ENCODE peak calls at places on chromosomes 4 and X, in ten cellular contexts. X is Karpas-422, T is Peyer's patch, U is A549, V is stomach, L is body of pancreas, J is hepatocyte, S is tibial artery, Q is tibial nerve, H is endothelial cell of umbilical vein. R is an unnamed sample.

GRCh38 chrX:1205681-1206611 is 6.5 kb downstream of the CRLF2 start:
- DNase-seq in X (peak), T (no peak), U (peak), V (no peak), L (peak), J (peak), S (no peak), Q (no peak), H (peak), R (no peak)

GRCh38 chr4:37803348-37803973 is 23.0 kb upstream of the PGM2 start:
- DNase-seq in X (peak), T (no peak), U (peak), V (no peak), L (no peak), J (peak), S (no peak), Q (no peak), H (peak), R (no peak)

GRCh38 chr4:105145913-105146285 is 777 bp upstream of the TET2 start:
- DNase-seq in X (peak), T (no peak), U (no peak), V (no peak), L (no peak), J (peak), S (peak), Q (no peak), H (peak), R (peak)

GRCh38 chr4:92255920-92256244 is 47.9 kb upstream of the GRID2 start:
- DNase-seq in X (no peak), T (no peak), U (no peak), V (no peak), L (no peak), J (no peak), S (no peak), Q (no peak), H (no peak), R (no peak)

GRCh38 chr4:22091351-22091731 is 142.8 kb upstream of the KCNIP4 start:
- DNase-seq in X (no peak), T (no peak), U (no peak), V (no peak), L (no peak), J (no peak), S (no peak), Q (no peak), H (no peak), R (no peak)

GRCh38 chr4:18593297-18594002 is 571.9 kb upstream of the LCORL start:
- DNase-seq in X (peak), T (no peak), U (peak), V (peak), L (peak), J (peak), S (peak), Q (peak), H (peak), R (no peak)

GRCh38 chrX:129980540-129981206 is 1.8 kb upstream of the BCORL1 start:
- DNase-seq in X (no peak), T (peak), U (peak), V (peak), L (peak), J (peak), S (peak), Q (peak), H (peak), R (peak)

GRCh38 chr4:10605056-10605455 is 79.5 kb downstream of the CLNK start:
- DNase-seq in X (no peak), T (no peak), U (no peak), V (no peak), L (no peak), J (no peak), S (no peak), Q (no peak), H (no peak), R (no peak)

GRCh38 chr4:4402966-4403365 is 16.1 kb downstream of the NSG1 start:
- DNase-seq in X (no peak), T (no peak), U (no peak), V (no peak), L (no peak), J (no peak), S (no peak), Q (no peak), H (no peak), R (no peak)

GRCh38 chr4:148444296-148445070 is 2.3 kb upstream of the NR3C2 start:
- DNase-seq in X (no peak), T (peak), U (no peak), V (peak), L (peak), J (peak), S (peak), Q (no peak), H (peak), R (peak)

GRCh38 chrX:65587616-65588526 is 53.3 kb upstream of the LAS1L start:
- DNase-seq in X (no peak), T (peak), U (peak), V (peak), L (peak), J (peak), S (peak), Q (peak), H (peak), R (peak)

GRCh38 chr4:184526228-184526627 is 51.9 kb upstream of the IRF2 start:
- DNase-seq in X (no peak), T (no peak), U (no peak), V (no peak), L (no peak), J (no peak), S (no peak), Q (no peak), H (no peak), R (no peak)

GRCh38 chr4:112031712-112032328 is 113.4 kb upstream of the FAM241A start:
- DNase-seq in X (peak), T (no peak), U (peak), V (no peak), L (peak), J (peak), S (no peak), Q (no peak), H (peak), R (no peak)

GRCh38 chr4:151882072-151882803 is 121.4 kb upstream of the GATB start:
- DNase-seq in X (no peak), T (no peak), U (no peak), V (no peak), L (no peak), J (no peak), S (no peak), Q (no peak), H (no peak), R (no peak)

GRCh38 chrX:23333842-23334535 is 660 bp upstream of the PTCHD1 start:
- DNase-seq in X (no peak), T (no peak), U (no peak), V (no peak), L (no peak), J (peak), S (no peak), Q (no peak), H (no peak), R (no peak)

GRCh38 chr4:151801547-151802516 is 41.0 kb upstream of the GATB start:
- DNase-seq in X (peak), T (peak), U (peak), V (peak), L (peak), J (peak), S (peak), Q (no peak), H (peak), R (no peak)

GRCh38 chrX:28719620-28720019 is 132.4 kb downstream of the IL1RAPL1 start:
- DNase-seq in X (no peak), T (no peak), U (no peak), V (no peak), L (no peak), J (no peak), S (no peak), Q (no peak), H (no peak), R (no peak)

GRCh38 chr4:74545488-74545887 is 100.6 kb downstream of the AREG start:
- DNase-seq in X (no peak), T (no peak), U (peak), V (peak), L (peak), J (no peak), S (peak), Q (no peak), H (no peak), R (no peak)

GRCh38 chr4:74547042-74547441 is 102.1 kb downstream of the AREG start:
- DNase-seq in X (no peak), T (no peak), U (no peak), V (no peak), L (no peak), J (no peak), S (no peak), Q (no peak), H (peak), R (no peak)

GRCh38 chr4:74548561-74548960 is 103.6 kb downstream of the AREG start:
- DNase-seq in X (no peak), T (no peak), U (no peak), V (no peak), L (no peak), J (no peak), S (no peak), Q (no peak), H (peak), R (no peak)

GRCh38 chr4:74546020-74546419 is 101.1 kb downstream of the AREG start:
- DNase-seq in X (no peak), T (no peak), U (peak), V (no peak), L (no peak), J (no peak), S (no peak), Q (no peak), H (peak), R (no peak)

GRCh38 chr4:74549936-74550335 is 105.0 kb downstream of the AREG start:
- DNase-seq in X (no peak), T (no peak), U (no peak), V (no peak), L (no peak), J (no peak), S (no peak), Q (no peak), H (no peak), R (no peak)
- H3K27ac ChIP-seq in X (no peak), T (no peak), U (no peak), V (no peak), L (no peak), J (no peak), S (no peak), Q (no peak), H (no peak), R (no peak)

GRCh38 chrX:115592997-115593734 is 32.2 kb downstream of the PLS3 start:
- DNase-seq in X (no peak), T (no peak), U (no peak), V (no peak), L (no peak), J (peak), S (no peak), Q (no peak), H (peak), R (no peak)

GRCh38 chrX:115591856-115592842 is 31.2 kb downstream of the PLS3 start:
- DNase-seq in X (no peak), T (no peak), U (no peak), V (no peak), L (no peak), J (no peak), S (no peak), Q (no peak), H (peak), R (no peak)

GRCh38 chrX:115598556-115598955 is 37.6 kb downstream of the PLS3 start:
- DNase-seq in X (no peak), T (no peak), U (no peak), V (no peak), L (no peak), J (no peak), S (no peak), Q (no peak), H (no peak), R (no peak)

GRCh38 chrX:115591420-115591819 is 30.4 kb downstream of the PLS3 start:
- DNase-seq in X (no peak), T (no peak), U (no peak), V (no peak), L (no peak), J (no peak), S (no peak), Q (no peak), H (no peak), R (no peak)

DNA sequence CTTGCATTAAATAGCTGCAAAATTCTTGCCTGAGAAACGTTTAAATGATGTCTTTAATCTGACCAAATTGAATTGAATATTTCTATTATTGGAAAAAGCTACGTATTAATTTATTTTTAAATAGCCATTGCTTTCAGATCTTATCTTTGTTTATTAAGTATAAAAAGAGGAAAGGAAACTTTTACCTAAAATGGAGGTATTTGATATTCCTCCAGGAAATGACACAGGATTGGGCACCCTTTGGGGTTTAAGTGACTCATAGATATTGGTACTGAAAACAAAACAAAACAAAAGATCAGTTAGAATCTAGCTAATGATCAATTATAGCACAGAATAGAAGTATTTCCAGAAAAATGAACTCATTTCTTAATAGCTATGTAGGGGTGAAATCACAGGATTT is 34.1 kb downstream of the PLS3 start:
- DNase-seq in X (no peak), T (no peak), U (no peak), V (no peak), L (no peak), J (no peak), S (no peak), Q (no peak), H (peak), R (no peak)
- H3K27ac ChIP-seq in X (no peak), T (no peak), U (no peak), V (no peak), L (no peak), J (peak), S (peak), Q (peak), H (peak), R (no peak)

DNA sequence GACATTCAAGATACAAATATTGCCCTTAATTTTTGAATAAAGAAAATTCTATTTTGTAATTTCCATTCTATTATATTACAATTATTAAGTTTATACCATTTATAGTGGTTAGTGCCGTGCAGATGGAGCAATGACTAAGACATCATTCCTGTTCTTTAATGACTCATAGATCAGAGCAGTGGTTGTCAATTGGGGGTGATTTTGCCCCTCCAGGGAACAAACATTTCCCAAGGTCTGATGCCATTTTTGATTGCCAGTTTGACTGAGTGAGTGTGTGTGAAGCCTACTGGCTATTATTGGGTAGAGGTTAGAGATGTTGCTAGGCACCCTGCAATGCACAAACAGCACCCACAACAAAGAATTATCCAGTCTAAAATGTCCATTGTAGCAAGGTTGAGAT is 97.9 kb upstream of the DDIT4L start:
- DNase-seq in X (no peak), T (no peak), U (peak), V (no peak), L (no peak), J (no peak), S (no peak), Q (no peak), H (no peak), R (no peak)
- H3K27ac ChIP-seq in X (no peak), T (no peak), U (no peak), V (no peak), L (no peak), J (no peak), S (no peak), Q (no peak), H (no peak), R (no peak)

GRCh38 chrX:133120406-133120805 is 23.5 kb upstream of the USP26 start:
- DNase-seq in X (no peak), T (no peak), U (no peak), V (no peak), L (no peak), J (no peak), S (no peak), Q (no peak), H (no peak), R (no peak)
- H3K27ac ChIP-seq in X (no peak), T (no peak), U (no peak), V (no peak), L (no peak), J (no peak), S (no peak), Q (no peak), H (no peak), R (no peak)

DNA sequence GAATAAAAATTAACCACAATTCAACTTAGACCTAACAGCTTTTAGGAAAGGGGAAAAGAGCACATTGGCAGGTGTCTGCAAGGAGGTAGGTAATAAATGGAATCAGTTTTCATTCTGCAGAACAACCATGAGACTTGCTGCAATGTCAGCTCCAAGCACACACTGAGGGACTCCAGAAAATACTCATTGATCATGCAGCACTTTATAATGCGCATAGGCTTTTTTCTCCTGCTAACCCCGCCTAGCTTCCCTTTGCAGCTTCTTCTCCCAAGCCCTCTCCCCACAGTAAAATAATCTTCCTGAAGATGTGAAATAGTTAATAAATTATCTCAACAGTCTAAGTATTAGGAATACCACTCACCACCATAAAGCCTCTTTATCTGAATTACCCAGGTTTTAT is 36.9 kb downstream of the ANKRD17 start:
- DNase-seq in X (no peak), T (no peak), U (no peak), V (no peak), L (no peak), J (no peak), S (no peak), Q (no peak), H (no peak), R (no peak)
- H3K27ac ChIP-seq in X (peak), T (no peak), U (no peak), V (peak), L (peak), J (peak), S (peak), Q (no peak), H (peak), R (no peak)